ENCODE peak calls at places on chromosomes 7 and 10, in seven cellular contexts. C, L, P, A, E, F and W are unnamed samples.

GRCh38 chr10:70432101-70432500 is 9.4 kb downstream of the NODAL start:
- DNase-seq in L (no peak), E (no peak), A (peak; percentile 48), P (peak; percentile 77), F (no peak), C (no peak), W (no peak)

GRCh38 chr10:71857934-71858890 is 7.2 kb upstream of the PSAP start:
- DNase-seq in F (no peak), E (no peak), A (no peak), L (no peak), P (no peak), C (no peak), W (no peak)

GRCh38 chr10:61589547-61590243 is 73.0 kb upstream of the CABCOCO1 start:
- DNase-seq in A (no peak), L (peak; percentile 43), C (no peak), E (no peak), F (no peak), P (no peak), W (no peak)

GRCh38 chr7:134916428-134916883 is 69.9 kb upstream of the AGBL3 start:
- DNase-seq in E (no peak), L (peak; percentile 42), C (no peak), F (no peak), A (no peak), P (no peak), W (no peak)

GRCh38 chr7:96993453-96993865 is 11.9 kb upstream of the DLX6 start:
- DNase-seq in P (no peak), C (no peak), F (no peak), A (no peak), E (no peak), L (no peak), W (no peak)

GRCh38 chr7:7257899-7258692 is 75.8 kb downstream of the C1GALT1 start:
- DNase-seq in A (no peak), C (no peak), E (no peak), L (no peak), F (no peak), P (no peak), W (no peak)

GRCh38 chr10:89532476-89532875 is 2.9 kb downstream of the SLC16A12 start:
- DNase-seq in L (no peak), E (no peak), C (no peak), A (no peak), F (no peak), P (no peak), W (no peak)

GRCh38 chr7:2972531-2973161 is 71.0 kb downstream of the CARD11 start:
- DNase-seq in C (no peak), E (no peak), F (no peak), L (no peak), P (no peak), A (no peak), W (no peak)

GRCh38 chr10:107546239-107546638 is 381.7 kb upstream of the SORCS1 start:
- DNase-seq in F (no peak), C (no peak), P (no peak), A (no peak), E (no peak), L (peak; percentile 70), W (no peak)

GRCh38 chr10:123287594-123288247 is 133.5 kb downstream of the BUB3 start:
- DNase-seq in L (peak; percentile 86), C (no peak), F (no peak), E (no peak), P (no peak), A (no peak), W (no peak)

GRCh38 chr10:14356921-14357320 is 26.2 kb upstream of the FRMD4A start:
- DNase-seq in E (no peak), L (peak; percentile 84), F (no peak), A (no peak), P (no peak), C (no peak), W (no peak)

GRCh38 chr7:121204537-121204936 is 124.3 kb upstream of the WNT16 start:
- DNase-seq in A (no peak), C (no peak), E (no peak), P (no peak), F (no peak), L (peak; percentile 89), W (no peak)

GRCh38 chr10:91924212-91925021 is 847 bp downstream of the BTAF1 start:
- DNase-seq in P (no peak), C (no peak), F (no peak), A (no peak), E (no peak), L (peak; percentile 25), W (no peak)

GRCh38 chr10:17003151-17003550 is 126.5 kb downstream of the CUBN start:
- DNase-seq in A (no peak), E (no peak), P (no peak), C (peak; percentile 72), F (no peak), L (peak; percentile 91), W (peak; percentile 76)

GRCh38 chr10:88934900-88935672 is 17.5 kb downstream of the ACTA2 start:
- DNase-seq in C (peak; percentile 50), P (peak; percentile 79), A (peak; percentile 58), F (peak; percentile 71), L (peak; percentile 86), E (peak; percentile 49), W (peak; percentile 61)

GRCh38 chr7:143396625-143397556 is 11.8 kb downstream of the EPHA1 start:
- DNase-seq in F (no peak), P (no peak), L (no peak), C (no peak), A (no peak), E (no peak), W (no peak)

GRCh38 chr10:17387861-17388503 is 66.4 kb downstream of the ST8SIA6 start:
- DNase-seq in E (no peak), F (no peak), A (no peak), P (no peak), L (no peak), C (no peak), W (no peak)

GRCh38 chr10:62029401-62029800 is 127.9 kb downstream of the ARID5B start:
- DNase-seq in C (no peak), A (no peak), P (no peak), E (no peak), L (no peak), F (no peak), W (no peak)

GRCh38 chr10:44578271-44578670 is 193.4 kb upstream of the CXCL12 start:
- DNase-seq in P (no peak), F (no peak), L (no peak), A (no peak), C (no peak), E (no peak), W (no peak)

GRCh38 chr10:110172155-110172554 is 35.2 kb upstream of the MXI1 start:
- DNase-seq in F (no peak), A (no peak), P (no peak), E (no peak), L (peak; percentile 10), C (no peak), W (no peak)

GRCh38 chr7:153891990-153892389 is 160.2 kb upstream of the DPP6 start:
- DNase-seq in F (no peak), C (no peak), L (no peak), P (no peak), A (no peak), E (no peak), W (no peak)

GRCh38 chr7:120994512-120995363 is 6.2 kb downstream of the CPED1 start:
- DNase-seq in L (no peak), C (no peak), E (no peak), A (no peak), F (no peak), P (no peak), W (no peak)

GRCh38 chr10:51707821-51708424 is 8.5 kb upstream of the CSTF2T start:
- DNase-seq in E (no peak), C (no peak), L (no peak), F (no peak), A (no peak), P (no peak), W (no peak)

GRCh38 chr7:139658919-139659675 is 118.7 kb downstream of the HIPK2 start:
- DNase-seq in A (peak; percentile 63), E (no peak), L (no peak), F (no peak), P (peak; percentile 66), C (no peak), W (no peak)

GRCh38 chr7:5423272-5423843 is at the start of gene TNRC18:
- DNase-seq in A (peak; percentile 88), L (no peak), F (no peak), E (no peak), C (no peak), P (no peak), W (no peak)

GRCh38 chr7:47518827-47519226 is 63.1 kb downstream of the TNS3 start:
- DNase-seq in P (no peak), F (no peak), C (no peak), E (no peak), A (no peak), L (peak; percentile 63), W (no peak)

GRCh38 chr7:129209067-129209926 is 15.5 kb upstream of the AHCYL2 start:
- DNase-seq in E (no peak), L (no peak), P (no peak), C (no peak), A (no peak), F (no peak), W (no peak)

GRCh38 chr10:13950543-13950939 is 363.8 kb downstream of the PRPF18 start:
- DNase-seq in E (no peak), P (no peak), C (no peak), L (no peak), A (no peak), F (no peak), W (no peak)

GRCh38 chr10:92891885-92892705 is 43.8 kb downstream of the EXOC6 start:
- DNase-seq in E (no peak), P (no peak), L (peak; percentile 98), C (no peak), A (no peak), F (no peak), W (no peak)

GRCh38 chr7:2003451-2003930 is 229.3 kb downstream of the MAD1L1 start:
- DNase-seq in E (no peak), A (no peak), C (no peak), L (no peak), F (no peak), P (no peak), W (no peak)

GRCh38 chr10:97685395-97685958 is 1.6 kb downstream of the AVPI1 start:
- DNase-seq in A (no peak), P (no peak), F (no peak), E (no peak), C (no peak), L (peak; percentile 33), W (no peak)